ENCODE peak calls at places on chromosomes 3 and 15, in six cellular contexts. T is IMR-90, S is transverse colon, W is brain microvascular endothelial cell, U is kidney, O is neural progenitor cell. P is an unnamed sample.
A peak's percentile ranks its signal among the peaks of the same experiment; 100 is the strongest.

GRCh38 chr15:100206643-100207042 is 135.1 kb downstream of the ADAMTS17 start:
- DNase-seq in T (no peak), U (no peak), S (no peak), W (no peak), O (no peak), P (no peak)

GRCh38 chr15:61946778-61947177 is 113.5 kb downstream of the VPS13C start:
- DNase-seq in U (no peak), O (no peak), W (no peak), S (no peak), T (peak; percentile 57), P (no peak)

GRCh38 chr3:36524560-36524959 is 144.3 kb downstream of the STAC start:
- DNase-seq in W (no peak), U (no peak), O (no peak), T (no peak), S (no peak), P (no peak)

GRCh38 chr3:55143928-55144671 is 216.2 kb upstream of the LRTM1 start:
- DNase-seq in S (no peak), T (peak; percentile 54), W (peak; percentile 73), O (no peak), U (no peak), P (no peak)

GRCh38 chr15:52858388-52859176 is 68.4 kb upstream of the ONECUT1 start:
- DNase-seq in T (no peak), O (peak; percentile 36), W (no peak), U (no peak), S (no peak), P (no peak)

GRCh38 chr15:60916674-60917468 is 312.2 kb downstream of the RORA start:
- DNase-seq in W (peak; percentile 75), O (peak; percentile 90), T (peak; percentile 85), S (peak; percentile 86), U (peak; percentile 91), P (peak; percentile 80)

GRCh38 chr15:53586815-53587214 is 172.6 kb downstream of the WDR72 start:
- DNase-seq in O (peak; percentile 82), T (no peak), W (peak; percentile 11), U (no peak), S (peak; percentile 73), P (peak; percentile 64)

GRCh38 chr15:59812185-59812870 is 123.2 kb upstream of the BNIP2 start:
- DNase-seq in O (no peak), S (no peak), T (no peak), W (no peak), U (no peak), P (no peak)

GRCh38 chr3:66484106-66484857 is 16.5 kb downstream of the LRIG1 start:
- DNase-seq in W (no peak), T (no peak), O (peak; percentile 46), U (no peak), S (no peak), P (no peak)

GRCh38 chr3:143084856-143085731 is 34.5 kb upstream of the CHST2 start:
- DNase-seq in U (peak; percentile 55), O (no peak), S (no peak), W (peak; percentile 88), T (peak; percentile 47), P (no peak)
- TF ChIP-seq CTCF in U (no peak), O (no peak), S (no peak), W (peak; percentile 30), T (no peak), P (no peak)

DNA sequence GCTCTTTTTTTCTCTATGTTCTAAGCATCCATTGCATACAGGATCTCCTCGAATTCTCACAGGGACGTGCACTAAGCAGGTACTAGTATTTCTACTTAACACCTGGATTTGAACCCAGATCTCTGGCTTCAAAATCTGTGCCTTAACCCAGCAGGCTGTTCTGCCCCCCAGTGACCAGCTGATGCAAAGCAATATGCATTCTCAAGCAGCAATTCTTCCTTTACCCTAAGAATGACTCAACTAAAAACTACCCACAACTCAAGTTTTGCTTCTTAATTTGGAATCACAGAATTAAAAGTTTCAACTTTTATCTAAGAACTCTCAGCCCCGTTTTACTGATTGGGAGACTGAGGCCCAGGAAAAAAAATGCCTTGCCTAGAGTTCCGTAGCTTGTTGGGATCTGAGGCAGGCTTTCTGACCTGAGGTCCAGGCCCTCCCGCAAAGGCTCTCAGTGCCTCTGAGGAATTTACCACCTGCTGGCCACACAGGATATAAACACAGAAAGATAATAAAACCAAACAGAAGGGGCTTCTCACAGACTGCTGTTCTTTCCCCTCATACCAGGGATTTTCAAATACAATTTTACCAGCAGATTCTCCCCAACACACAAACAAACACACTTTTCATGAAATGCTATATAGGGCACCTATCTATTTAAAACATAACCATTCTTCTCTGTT is 115.4 kb upstream of the RAD18 start:
- DNase-seq in W (no peak), S (no peak), T (no peak), U (no peak), O (peak; percentile 57), P (no peak)
- TF ChIP-seq CTCF in W (peak; percentile 22), S (no peak), T (no peak), U (no peak), O (peak; percentile 30), P (peak; percentile 17)

DNA sequence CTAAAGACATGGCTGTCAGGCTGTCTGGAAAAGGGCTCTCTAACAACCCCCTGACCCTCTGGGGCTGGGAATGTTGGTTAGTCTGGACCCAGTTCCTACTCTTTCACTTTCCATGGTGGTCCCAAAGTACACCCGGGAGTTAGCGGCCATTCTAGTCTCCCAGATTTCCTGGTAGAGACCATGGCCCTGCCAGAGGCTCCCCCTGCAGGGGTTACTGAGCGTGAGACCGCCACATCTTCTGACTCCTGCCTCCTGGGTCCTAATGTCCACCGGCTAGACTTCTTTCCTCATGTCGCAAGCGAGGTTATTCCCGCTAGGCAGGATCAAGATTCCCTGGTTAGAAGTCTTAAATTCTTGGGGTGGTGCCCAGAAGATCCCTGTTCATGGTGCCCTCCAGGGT is 540.0 kb upstream of the ROBO1 start:
- DNase-seq in U (no peak), T (no peak), S (no peak), O (no peak), W (no peak), P (no peak)
- TF ChIP-seq CTCF in U (no peak), T (no peak), S (no peak), O (no peak), W (no peak), P (no peak)

GRCh38 chr3:52005571-52005986 is 9.9 kb upstream of the RPL29 start:
- DNase-seq in U (peak; percentile 83), W (peak; percentile 28), O (peak; percentile 57), T (peak; percentile 82), S (no peak), P (peak; percentile 77)

GRCh38 chr3:52004906-52005395 is 9.3 kb upstream of the RPL29 start:
- DNase-seq in O (peak; percentile 29), S (no peak), W (no peak), U (no peak), T (no peak), P (no peak)

GRCh38 chr3:52006017-52006819 is 10.5 kb upstream of the RPL29 start:
- DNase-seq in O (no peak), U (no peak), W (no peak), T (no peak), S (no peak), P (no peak)

GRCh38 chr3:52002768-52003167 is 7.1 kb upstream of the RPL29 start:
- DNase-seq in S (no peak), O (peak; percentile 83), W (no peak), T (no peak), U (no peak), P (no peak)

DNA sequence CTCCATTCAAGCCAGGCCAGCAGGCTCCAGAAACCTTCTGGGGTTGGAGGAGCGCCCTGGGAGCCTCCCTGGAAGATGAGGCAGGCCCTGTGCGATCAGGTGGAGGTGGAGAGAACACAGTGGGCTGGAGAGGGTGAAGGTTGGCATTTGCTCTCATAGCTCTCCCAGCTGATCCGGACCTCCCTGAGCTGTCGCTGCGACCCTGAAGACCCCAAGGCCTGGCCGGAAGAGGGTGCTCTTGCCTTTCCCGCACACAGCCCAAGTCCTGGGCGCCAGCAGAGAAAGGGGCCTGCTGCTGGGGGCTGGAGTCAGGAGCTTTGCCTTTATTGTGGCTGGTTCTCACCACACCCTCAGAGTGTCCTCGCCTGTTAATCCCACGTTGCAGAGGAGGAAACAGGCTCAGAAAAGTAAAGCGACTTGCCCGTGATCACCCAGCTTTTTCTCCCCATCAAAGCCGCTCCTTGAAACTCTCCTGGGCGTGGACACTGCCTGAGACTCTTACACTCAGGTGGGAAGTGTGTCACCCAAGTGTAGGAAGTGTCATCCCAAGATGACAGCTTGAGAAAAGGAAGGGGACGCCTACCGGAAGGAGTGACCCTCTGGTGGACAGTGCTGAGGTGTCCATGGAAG is 8.6 kb upstream of the RPL29 start:
- DNase-seq in U (peak; percentile 84), S (no peak), O (peak; percentile 90), W (no peak), T (peak; percentile 48), P (peak; percentile 76)
- TF ChIP-seq CTCF in U (peak; percentile 4), S (no peak), O (peak; percentile 76), W (peak; percentile 86), T (peak; percentile 78), P (peak; percentile 60)

DNA sequence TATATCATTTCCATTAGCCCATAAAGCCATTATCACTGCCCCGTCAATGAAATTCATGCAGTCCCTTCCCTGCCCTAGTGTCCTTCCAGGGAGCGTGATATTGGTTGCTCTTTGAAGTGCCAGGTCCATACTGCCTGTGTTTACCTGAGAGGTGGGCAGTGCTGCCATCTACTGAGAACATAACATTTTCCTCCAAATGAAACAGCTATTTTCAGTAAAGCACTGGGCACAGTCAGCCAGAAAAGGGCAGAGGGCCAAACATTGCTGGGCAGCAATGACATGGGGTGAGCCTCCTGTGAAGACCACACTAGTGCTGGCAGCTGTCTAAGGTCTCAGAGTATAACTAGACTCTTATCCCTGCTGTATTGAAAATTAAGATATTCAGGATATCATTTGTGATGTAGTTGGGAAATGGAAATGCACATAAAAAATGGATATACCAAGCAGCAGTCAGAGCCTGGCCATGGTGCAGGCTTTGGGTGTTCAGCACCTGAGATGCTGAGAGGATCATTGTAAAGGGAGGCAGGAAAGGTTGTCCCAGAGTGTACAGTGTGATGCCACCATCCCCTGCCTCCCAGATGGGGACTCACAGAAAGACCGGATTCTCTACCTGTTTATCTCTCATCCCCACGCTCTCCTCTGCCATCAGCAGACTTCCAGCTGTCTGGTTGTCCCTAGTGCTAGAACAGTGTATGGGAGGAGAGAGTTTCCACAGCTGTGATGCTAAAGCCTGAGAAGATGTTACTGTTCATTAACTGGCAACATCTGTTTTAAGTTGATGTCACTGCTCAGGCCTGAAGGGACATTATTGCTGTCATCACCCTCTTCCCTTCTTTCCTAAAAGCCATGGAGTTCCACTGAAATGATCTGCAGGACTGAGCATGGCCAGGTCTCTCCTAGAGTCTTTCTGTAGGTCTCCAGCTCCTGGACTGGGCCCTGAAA is 108.8 kb downstream of the ARNT2 start:
- DNase-seq in S (no peak), T (no peak), U (no peak), O (no peak), W (no peak), P (no peak)
- TF ChIP-seq CTCF in S (no peak), T (peak; percentile 19), U (peak; percentile 21), O (peak; percentile 21), W (peak; percentile 44), P (no peak)

GRCh38 chr3:108090701-108091497 is at the start of gene CD47:
- DNase-seq in W (peak; percentile 81), U (peak; percentile 97), S (peak; percentile 96), T (peak; percentile 87), O (peak; percentile 96), P (peak; percentile 98)
- TF ChIP-seq CTCF in W (no peak), U (peak; percentile 2), S (no peak), T (no peak), O (no peak), P (no peak)

DNA sequence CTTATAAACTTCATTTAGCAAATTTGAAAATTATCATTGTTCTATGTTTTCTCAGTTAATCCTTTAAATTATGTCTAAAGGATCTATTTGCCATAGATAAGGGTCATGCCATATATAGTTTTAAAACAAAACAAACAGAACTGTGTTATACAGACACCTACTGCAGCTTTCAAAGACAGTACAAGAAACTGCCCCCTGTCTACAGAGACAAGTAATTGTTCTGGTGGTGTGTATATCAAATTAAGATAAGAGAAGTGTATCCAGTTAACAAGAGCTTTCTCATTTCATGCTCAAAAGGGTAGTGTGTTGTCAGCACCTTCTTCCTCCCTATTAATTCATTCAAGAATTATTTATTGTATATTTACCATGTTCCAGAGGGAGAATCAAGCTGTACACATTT is 201.2 kb downstream of the FMN1 start:
- DNase-seq in S (no peak), O (peak; percentile 33), W (no peak), T (no peak), U (no peak), P (no peak)
- TF ChIP-seq CTCF in S (no peak), O (peak; percentile 58), W (peak; percentile 42), T (peak; percentile 46), U (no peak), P (no peak)

P was measured in nephron progenitor cell.